ENCODE peak calls at places on chromosomes 5 and 9, in eight cellular contexts. One of them, this sample, is unnamed.

GRCh38 chr5:36902353-36902752 is 25.8 kb downstream of the NIPBL start:
- DNase-seq in adipocyte: no peak
- DNase-seq in tibial nerve: no peak
- DNase-seq in left ventricle myocardium inferior: no peak
- DNase-seq in ovary: no peak
- DNase-seq in IMR-90: no peak
- DNase-seq in endodermal cell: no peak
- DNase-seq in gastrocnemius medialis: no peak
- DNase-seq in this sample: no peak

GRCh38 chr9:121350993-121351561 is 19.0 kb downstream of the STOM start:
- DNase-seq in adipocyte: peak; percentile 95
- DNase-seq in tibial nerve: peak; percentile 52
- DNase-seq in left ventricle myocardium inferior: peak; percentile 57
- DNase-seq in ovary: peak; percentile 62
- DNase-seq in IMR-90: peak; percentile 92
- DNase-seq in endodermal cell: no peak
- DNase-seq in gastrocnemius medialis: no peak
- DNase-seq in this sample: peak; percentile 84

GRCh38 chr5:24391816-24392215 is 253.0 kb downstream of the CDH10 start:
- DNase-seq in adipocyte: no peak
- DNase-seq in tibial nerve: no peak
- DNase-seq in left ventricle myocardium inferior: no peak
- DNase-seq in ovary: no peak
- DNase-seq in IMR-90: no peak
- DNase-seq in endodermal cell: no peak
- DNase-seq in gastrocnemius medialis: no peak
- DNase-seq in this sample: no peak

GRCh38 chr9:133800266-133800665 is 62.1 kb upstream of the SARDH start:
- DNase-seq in adipocyte: no peak
- DNase-seq in tibial nerve: no peak
- DNase-seq in left ventricle myocardium inferior: no peak
- DNase-seq in ovary: no peak
- DNase-seq in IMR-90: no peak
- DNase-seq in endodermal cell: no peak
- DNase-seq in gastrocnemius medialis: no peak
- DNase-seq in this sample: no peak

GRCh38 chr9:126108240-126108639 is 218.4 kb upstream of the MVB12B start:
- DNase-seq in adipocyte: peak; percentile 24
- DNase-seq in tibial nerve: no peak
- DNase-seq in left ventricle myocardium inferior: no peak
- DNase-seq in ovary: peak; percentile 20
- DNase-seq in IMR-90: no peak
- DNase-seq in endodermal cell: peak; percentile 88
- DNase-seq in gastrocnemius medialis: no peak
- DNase-seq in this sample: no peak

GRCh38 chr5:89396262-89396975 is 513.4 kb upstream of the MEF2C start:
- DNase-seq in adipocyte: peak; percentile 57
- DNase-seq in tibial nerve: no peak
- DNase-seq in left ventricle myocardium inferior: no peak
- DNase-seq in ovary: no peak
- DNase-seq in IMR-90: peak; percentile 9
- DNase-seq in endodermal cell: no peak
- DNase-seq in gastrocnemius medialis: peak; percentile 11
- DNase-seq in this sample: peak; percentile 12

GRCh38 chr9:132044176-132044880 is 35.3 kb downstream of the MED27 start:
- DNase-seq in adipocyte: no peak
- DNase-seq in tibial nerve: no peak
- DNase-seq in left ventricle myocardium inferior: no peak
- DNase-seq in ovary: no peak
- DNase-seq in IMR-90: peak; percentile 21
- DNase-seq in endodermal cell: no peak
- DNase-seq in gastrocnemius medialis: no peak
- DNase-seq in this sample: no peak

GRCh38 chr5:74499236-74499635 is 141.3 kb downstream of the ENC1 start:
- DNase-seq in adipocyte: no peak
- DNase-seq in tibial nerve: no peak
- DNase-seq in left ventricle myocardium inferior: no peak
- DNase-seq in ovary: no peak
- DNase-seq in IMR-90: no peak
- DNase-seq in endodermal cell: no peak
- DNase-seq in gastrocnemius medialis: no peak
- DNase-seq in this sample: no peak

GRCh38 chr9:128174062-128174461 is 14.0 kb downstream of the BBLN start:
- DNase-seq in adipocyte: no peak
- DNase-seq in tibial nerve: no peak
- DNase-seq in left ventricle myocardium inferior: no peak
- DNase-seq in ovary: no peak
- DNase-seq in IMR-90: no peak
- DNase-seq in endodermal cell: no peak
- DNase-seq in gastrocnemius medialis: no peak
- DNase-seq in this sample: no peak

GRCh38 chr9:127763918-127764384 is 14.5 kb downstream of the SH2D3C start:
- DNase-seq in adipocyte: no peak
- DNase-seq in tibial nerve: no peak
- DNase-seq in left ventricle myocardium inferior: peak; percentile 70
- DNase-seq in ovary: no peak
- DNase-seq in IMR-90: no peak
- DNase-seq in endodermal cell: peak; percentile 86
- DNase-seq in gastrocnemius medialis: no peak
- DNase-seq in this sample: peak; percentile 7

DNA sequence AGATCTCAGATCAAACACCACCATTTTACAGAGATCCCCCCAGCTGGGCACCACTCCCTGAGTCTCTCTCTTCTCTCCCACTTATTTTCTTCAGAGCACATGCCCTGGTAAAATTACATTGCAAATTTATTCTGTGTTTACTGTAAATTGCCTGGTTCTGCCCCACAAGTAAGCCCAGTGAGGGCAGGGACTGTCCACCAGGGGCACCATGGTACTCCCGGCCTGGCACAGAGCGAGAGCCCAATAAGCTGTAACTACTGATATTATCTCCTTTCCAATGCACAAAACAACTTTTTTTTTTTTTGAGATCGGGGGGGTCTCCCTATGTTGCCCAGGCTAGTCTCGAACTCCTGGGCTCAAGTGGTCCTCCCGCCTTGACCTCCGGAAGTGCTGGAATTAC is 123.0 kb downstream of the PAX5 start:
- DNase-seq in adipocyte: no peak
- DNase-seq in tibial nerve: no peak
- DNase-seq in left ventricle myocardium inferior: no peak
- DNase-seq in ovary: no peak
- DNase-seq in IMR-90: no peak
- DNase-seq in endodermal cell: peak; percentile 38
- DNase-seq in gastrocnemius medialis: no peak
- DNase-seq in this sample: no peak
- H3K27me3 ChIP-seq in adipocyte: peaks cover 72% of the 10 kb centered on the region
- H3K27me3 ChIP-seq in tibial nerve: no peaks in the 10 kb centered on the region
- H3K27me3 ChIP-seq in left ventricle myocardium inferior: peaks cover 87% of the 10 kb centered on the region
- H3K27me3 ChIP-seq in ovary: no peaks in the 10 kb centered on the region
- H3K27me3 ChIP-seq in IMR-90: peaks cover 31% of the 10 kb centered on the region
- H3K27me3 ChIP-seq in endodermal cell: peaks cover 7% of the 10 kb centered on the region
- H3K27me3 ChIP-seq in gastrocnemius medialis: no peaks in the 10 kb centered on the region
- H3K27me3 ChIP-seq in this sample: peaks cover 26% of the 10 kb centered on the region

DNA sequence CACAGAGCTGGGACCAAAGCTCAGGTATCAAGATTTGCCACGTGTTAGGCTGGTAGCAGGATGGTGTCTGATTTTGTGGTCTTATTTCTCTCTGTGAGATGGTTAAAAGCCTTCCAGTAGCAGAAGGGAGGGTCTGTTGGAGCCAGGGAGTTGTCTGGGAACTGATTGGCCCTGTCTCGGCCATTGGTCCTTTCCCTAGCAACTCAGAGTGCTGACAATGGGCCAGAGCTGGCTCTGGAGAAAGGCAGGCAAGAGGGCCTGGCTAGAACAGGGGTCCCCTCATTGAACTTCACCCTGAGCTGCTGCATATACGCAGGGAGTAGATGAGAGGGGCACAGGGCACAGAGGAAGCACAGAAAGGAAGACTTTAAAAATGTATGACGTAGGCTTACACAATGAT is 92.8 kb downstream of the PSD2 start:
- DNase-seq in adipocyte: no peak
- DNase-seq in tibial nerve: no peak
- DNase-seq in left ventricle myocardium inferior: no peak
- DNase-seq in ovary: no peak
- DNase-seq in IMR-90: no peak
- DNase-seq in endodermal cell: peak; percentile 59
- DNase-seq in gastrocnemius medialis: no peak
- DNase-seq in this sample: no peak
- H3K27me3 ChIP-seq in adipocyte: peaks cover 11% of the 10 kb centered on the region
- H3K27me3 ChIP-seq in tibial nerve: no peaks in the 10 kb centered on the region
- H3K27me3 ChIP-seq in left ventricle myocardium inferior: no peaks in the 10 kb centered on the region
- H3K27me3 ChIP-seq in ovary: no peaks in the 10 kb centered on the region
- H3K27me3 ChIP-seq in IMR-90: peaks cover 65% of the 10 kb centered on the region
- H3K27me3 ChIP-seq in endodermal cell: peaks cover 36% of the 10 kb centered on the region
- H3K27me3 ChIP-seq in gastrocnemius medialis: no peaks in the 10 kb centered on the region
- H3K27me3 ChIP-seq in this sample: no peaks in the 10 kb centered on the region

GRCh38 chr5:1643651-1644392 is 120.1 kb upstream of the LPCAT1 start:
- DNase-seq in adipocyte: no peak
- DNase-seq in tibial nerve: no peak
- DNase-seq in left ventricle myocardium inferior: peak; percentile 8
- DNase-seq in ovary: peak; percentile 22
- DNase-seq in IMR-90: no peak
- DNase-seq in endodermal cell: peak; percentile 76
- DNase-seq in gastrocnemius medialis: no peak
- DNase-seq in this sample: peak; percentile 9

GRCh38 chr5:1647580-1647979 is 123.8 kb upstream of the LPCAT1 start:
- DNase-seq in adipocyte: no peak
- DNase-seq in tibial nerve: no peak
- DNase-seq in left ventricle myocardium inferior: no peak
- DNase-seq in ovary: no peak
- DNase-seq in IMR-90: no peak
- DNase-seq in endodermal cell: peak; percentile 22
- DNase-seq in gastrocnemius medialis: no peak
- DNase-seq in this sample: no peak

GRCh38 chr5:1642221-1642620 is 118.5 kb upstream of the LPCAT1 start:
- DNase-seq in adipocyte: no peak
- DNase-seq in tibial nerve: no peak
- DNase-seq in left ventricle myocardium inferior: peak; percentile 9
- DNase-seq in ovary: peak; percentile 19
- DNase-seq in IMR-90: no peak
- DNase-seq in endodermal cell: peak; percentile 49
- DNase-seq in gastrocnemius medialis: no peak
- DNase-seq in this sample: no peak

GRCh38 chr5:1642621-1643061 is 118.9 kb upstream of the LPCAT1 start:
- DNase-seq in adipocyte: no peak
- DNase-seq in tibial nerve: no peak
- DNase-seq in left ventricle myocardium inferior: peak; percentile 5
- DNase-seq in ovary: peak; percentile 29
- DNase-seq in IMR-90: no peak
- DNase-seq in endodermal cell: no peak
- DNase-seq in gastrocnemius medialis: no peak
- DNase-seq in this sample: no peak

DNA sequence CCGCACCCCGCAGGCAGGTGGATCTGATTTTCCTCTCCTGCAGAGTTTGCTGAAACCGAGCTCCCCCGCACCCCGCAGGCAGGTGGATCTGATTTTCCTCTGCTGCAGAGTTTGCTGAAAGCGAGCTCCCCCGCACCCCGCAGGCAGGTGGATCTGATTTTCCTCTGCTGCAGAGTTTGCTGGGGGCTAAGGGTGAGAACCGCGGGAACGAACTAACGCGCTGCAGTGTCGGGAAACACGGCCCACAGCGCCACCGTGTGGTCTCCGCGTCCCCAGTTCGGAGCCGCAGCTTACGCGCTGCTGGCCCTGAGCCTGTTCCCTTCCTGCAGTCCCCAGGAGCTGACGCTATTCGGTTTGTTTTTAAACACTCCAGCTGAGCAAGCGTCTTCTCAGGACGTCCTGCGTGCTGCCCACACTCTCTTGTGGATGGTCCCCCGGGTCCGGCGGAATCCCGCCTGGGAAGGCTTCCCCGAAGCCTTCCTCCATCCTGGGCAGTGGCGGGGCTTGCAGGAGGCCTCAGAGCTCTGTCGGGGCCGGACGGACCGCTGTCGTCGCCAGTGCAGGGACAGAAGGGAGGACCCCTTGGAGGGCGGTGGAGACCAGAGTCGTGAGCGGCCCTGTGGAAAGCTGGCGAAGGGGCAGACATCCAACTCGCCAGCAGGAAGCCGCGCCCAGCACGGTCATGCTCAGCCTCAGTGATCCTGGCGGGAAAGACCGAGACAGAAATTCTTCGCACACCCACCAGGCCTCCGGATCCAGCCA is 121.2 kb upstream of the LPCAT1 start:
- DNase-seq in adipocyte: peak; percentile 88
- DNase-seq in tibial nerve: peak; percentile 50
- DNase-seq in left ventricle myocardium inferior: peak; percentile 82
- DNase-seq in ovary: peak; percentile 90
- DNase-seq in IMR-90: peak; percentile 78
- DNase-seq in endodermal cell: peak; percentile 94
- DNase-seq in gastrocnemius medialis: peak; percentile 57
- DNase-seq in this sample: peak; percentile 54
- H3K27me3 ChIP-seq in adipocyte: peaks cover 23% of the 10 kb centered on the region
- H3K27me3 ChIP-seq in tibial nerve: no peaks in the 10 kb centered on the region
- H3K27me3 ChIP-seq in left ventricle myocardium inferior: peaks cover 53% of the 10 kb centered on the region
- H3K27me3 ChIP-seq in ovary: no peaks in the 10 kb centered on the region
- H3K27me3 ChIP-seq in IMR-90: peaks cover 37% of the 10 kb centered on the region
- H3K27me3 ChIP-seq in endodermal cell: peaks cover 42% of the 10 kb centered on the region
- H3K27me3 ChIP-seq in gastrocnemius medialis: peaks cover 20% of the 10 kb centered on the region
- H3K27me3 ChIP-seq in this sample: peaks cover 19% of the 10 kb centered on the region

DNA sequence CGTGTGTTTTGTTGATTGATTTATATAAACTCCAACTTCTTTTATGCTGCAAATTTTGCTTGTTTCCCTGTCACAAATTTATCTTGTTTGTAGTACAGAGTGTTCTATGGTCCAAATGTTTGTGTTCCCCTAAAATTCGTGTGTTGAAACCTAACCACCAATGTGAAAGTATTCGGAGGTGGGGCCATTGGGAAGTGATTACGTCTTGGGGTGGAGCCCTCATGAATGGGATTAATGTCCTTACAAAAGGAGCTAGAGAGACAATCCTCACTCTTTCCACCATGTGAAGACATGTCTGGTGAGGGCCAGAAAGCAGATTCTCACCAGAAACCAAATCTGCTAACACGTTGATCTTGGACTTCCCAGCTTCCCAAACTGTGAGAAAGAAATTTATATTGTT is 262.0 kb downstream of the MAN2A1 start:
- DNase-seq in adipocyte: no peak
- DNase-seq in tibial nerve: no peak
- DNase-seq in left ventricle myocardium inferior: no peak
- DNase-seq in ovary: no peak
- DNase-seq in IMR-90: no peak
- DNase-seq in endodermal cell: no peak
- DNase-seq in gastrocnemius medialis: no peak
- DNase-seq in this sample: no peak
- H3K27me3 ChIP-seq in adipocyte: no peaks in the 10 kb centered on the region
- H3K27me3 ChIP-seq in tibial nerve: no peaks in the 10 kb centered on the region
- H3K27me3 ChIP-seq in left ventricle myocardium inferior: peaks cover 35% of the 10 kb centered on the region
- H3K27me3 ChIP-seq in ovary: no peaks in the 10 kb centered on the region
- H3K27me3 ChIP-seq in IMR-90: no peaks in the 10 kb centered on the region
- H3K27me3 ChIP-seq in endodermal cell: no peaks in the 10 kb centered on the region
- H3K27me3 ChIP-seq in gastrocnemius medialis: no peaks in the 10 kb centered on the region
- H3K27me3 ChIP-seq in this sample: no peaks in the 10 kb centered on the region